ENCODE peak calls at places on chromosomes 16 and 17, in ten cellular contexts. One of them, this sample, is unnamed.

GRCh38 chr17:18033442-18034099 is 5.4 kb downstream of the ATPAF2 start:
- DNase-seq in stomach: peak
- DNase-seq in GM12878: peak
- DNase-seq in esophagus muscularis mucosa: no peak
- DNase-seq in upper lobe of left lung: peak
- DNase-seq in SK-N-SH: peak
- DNase-seq in suprapubic skin: no peak
- DNase-seq in sigmoid colon: no peak
- DNase-seq in H1: no peak
- DNase-seq in HepG2: peak
- DNase-seq in this sample: peak

GRCh38 chr17:82845163-82845807 is 5.5 kb upstream of the ZNF750 start:
- DNase-seq in GM12878: no peak
- DNase-seq in sigmoid colon: peak
- DNase-seq in H1: no peak
- DNase-seq in stomach: no peak
- DNase-seq in SK-N-SH: no peak
- DNase-seq in esophagus muscularis mucosa: no peak
- DNase-seq in suprapubic skin: no peak
- DNase-seq in upper lobe of left lung: peak
- DNase-seq in HepG2: no peak
- DNase-seq in this sample: no peak

GRCh38 chr16:76125871-76126270 is 151.3 kb upstream of the CNTNAP4 start:
- DNase-seq in H1: no peak
- DNase-seq in esophagus muscularis mucosa: no peak
- DNase-seq in stomach: no peak
- DNase-seq in upper lobe of left lung: no peak
- DNase-seq in GM12878: no peak
- DNase-seq in HepG2: no peak
- DNase-seq in sigmoid colon: no peak
- DNase-seq in SK-N-SH: no peak
- DNase-seq in suprapubic skin: no peak
- DNase-seq in this sample: no peak

GRCh38 chr17:81923302-81924260 is 4.0 kb downstream of the MAFG start:
- DNase-seq in esophagus muscularis mucosa: no peak
- DNase-seq in sigmoid colon: peak
- DNase-seq in HepG2: no peak
- DNase-seq in upper lobe of left lung: peak
- DNase-seq in GM12878: no peak
- DNase-seq in suprapubic skin: no peak
- DNase-seq in SK-N-SH: no peak
- DNase-seq in stomach: peak
- DNase-seq in H1: no peak
- DNase-seq in this sample: peak

GRCh38 chr16:84254080-84254479 is 14.3 kb upstream of the KCNG4 start:
- DNase-seq in esophagus muscularis mucosa: no peak
- DNase-seq in SK-N-SH: no peak
- DNase-seq in GM12878: no peak
- DNase-seq in H1: no peak
- DNase-seq in suprapubic skin: no peak
- DNase-seq in HepG2: no peak
- DNase-seq in stomach: no peak
- DNase-seq in upper lobe of left lung: no peak
- DNase-seq in sigmoid colon: no peak
- DNase-seq in this sample: no peak

GRCh38 chr17:67019809-67020208 is 24.5 kb upstream of the CACNG1 start:
- DNase-seq in SK-N-SH: no peak
- DNase-seq in HepG2: no peak
- DNase-seq in sigmoid colon: no peak
- DNase-seq in esophagus muscularis mucosa: no peak
- DNase-seq in stomach: no peak
- DNase-seq in upper lobe of left lung: no peak
- DNase-seq in suprapubic skin: no peak
- DNase-seq in H1: no peak
- DNase-seq in GM12878: no peak
- DNase-seq in this sample: no peak

GRCh38 chr17:835263-835662 is 53.1 kb downstream of the MRM3 start:
- DNase-seq in H1: no peak
- DNase-seq in suprapubic skin: no peak
- DNase-seq in esophagus muscularis mucosa: no peak
- DNase-seq in upper lobe of left lung: no peak
- DNase-seq in stomach: no peak
- DNase-seq in sigmoid colon: peak
- DNase-seq in HepG2: peak
- DNase-seq in SK-N-SH: no peak
- DNase-seq in GM12878: no peak
- DNase-seq in this sample: no peak

GRCh38 chr16:58087209-58087913 is 41.8 kb downstream of the CFAP20 start:
- DNase-seq in stomach: no peak
- DNase-seq in GM12878: no peak
- DNase-seq in H1: no peak
- DNase-seq in upper lobe of left lung: no peak
- DNase-seq in HepG2: no peak
- DNase-seq in suprapubic skin: no peak
- DNase-seq in sigmoid colon: no peak
- DNase-seq in SK-N-SH: no peak
- DNase-seq in esophagus muscularis mucosa: no peak
- DNase-seq in this sample: no peak

GRCh38 chr17:30200086-30200485 is 35.4 kb downstream of the SLC6A4 start:
- DNase-seq in upper lobe of left lung: no peak
- DNase-seq in suprapubic skin: no peak
- DNase-seq in esophagus muscularis mucosa: no peak
- DNase-seq in GM12878: no peak
- DNase-seq in H1: no peak
- DNase-seq in HepG2: no peak
- DNase-seq in stomach: no peak
- DNase-seq in SK-N-SH: peak
- DNase-seq in sigmoid colon: no peak
- DNase-seq in this sample: no peak

GRCh38 chr16:81885976-81886586 is 107.0 kb downstream of the PLCG2 start:
- DNase-seq in GM12878: no peak
- DNase-seq in esophagus muscularis mucosa: no peak
- DNase-seq in HepG2: peak
- DNase-seq in SK-N-SH: peak
- DNase-seq in sigmoid colon: no peak
- DNase-seq in upper lobe of left lung: no peak
- DNase-seq in suprapubic skin: no peak
- DNase-seq in stomach: no peak
- DNase-seq in H1: peak
- DNase-seq in this sample: no peak

GRCh38 chr17:41326173-41327145 is 10.9 kb upstream of the KRTAP17-1 start:
- DNase-seq in HepG2: no peak
- DNase-seq in sigmoid colon: no peak
- DNase-seq in esophagus muscularis mucosa: no peak
- DNase-seq in H1: no peak
- DNase-seq in suprapubic skin: no peak
- DNase-seq in upper lobe of left lung: no peak
- DNase-seq in GM12878: no peak
- DNase-seq in SK-N-SH: no peak
- DNase-seq in stomach: no peak
- DNase-seq in this sample: no peak

GRCh38 chr16:30557397-30557949 is 701 bp downstream of the ZNF764 start:
- DNase-seq in stomach: no peak
- DNase-seq in GM12878: no peak
- DNase-seq in HepG2: no peak
- DNase-seq in sigmoid colon: peak
- DNase-seq in SK-N-SH: peak
- DNase-seq in H1: no peak
- DNase-seq in upper lobe of left lung: no peak
- DNase-seq in esophagus muscularis mucosa: no peak
- DNase-seq in suprapubic skin: no peak
- DNase-seq in this sample: no peak

GRCh38 chr16:12629271-12629670 is 174.4 kb downstream of the CPPED1 start:
- DNase-seq in sigmoid colon: no peak
- DNase-seq in upper lobe of left lung: no peak
- DNase-seq in HepG2: no peak
- DNase-seq in suprapubic skin: no peak
- DNase-seq in stomach: no peak
- DNase-seq in GM12878: no peak
- DNase-seq in SK-N-SH: no peak
- DNase-seq in H1: no peak
- DNase-seq in esophagus muscularis mucosa: no peak
- DNase-seq in this sample: no peak

GRCh38 chr16:27515874-27516353 is 33.8 kb downstream of the GTF3C1 start:
- DNase-seq in SK-N-SH: peak
- DNase-seq in esophagus muscularis mucosa: no peak
- DNase-seq in GM12878: no peak
- DNase-seq in upper lobe of left lung: no peak
- DNase-seq in suprapubic skin: no peak
- DNase-seq in HepG2: peak
- DNase-seq in stomach: peak
- DNase-seq in H1: peak
- DNase-seq in sigmoid colon: no peak
- DNase-seq in this sample: no peak

GRCh38 chr17:15171433-15172047 is 93.6 kb downstream of the PMP22 start:
- DNase-seq in H1: peak
- DNase-seq in esophagus muscularis mucosa: peak
- DNase-seq in suprapubic skin: peak
- DNase-seq in sigmoid colon: peak
- DNase-seq in GM12878: no peak
- DNase-seq in upper lobe of left lung: peak
- DNase-seq in SK-N-SH: peak
- DNase-seq in stomach: peak
- DNase-seq in HepG2: peak
- DNase-seq in this sample: peak

GRCh38 chr17:77657821-77658220 is 300.7 kb upstream of the TNRC6C start:
- DNase-seq in stomach: no peak
- DNase-seq in GM12878: no peak
- DNase-seq in HepG2: no peak
- DNase-seq in SK-N-SH: no peak
- DNase-seq in H1: no peak
- DNase-seq in esophagus muscularis mucosa: no peak
- DNase-seq in upper lobe of left lung: no peak
- DNase-seq in sigmoid colon: no peak
- DNase-seq in suprapubic skin: no peak
- DNase-seq in this sample: no peak

GRCh38 chr16:57106767-57107166 is 14.4 kb downstream of the CPNE2 start:
- DNase-seq in GM12878: no peak
- DNase-seq in sigmoid colon: no peak
- DNase-seq in HepG2: no peak
- DNase-seq in SK-N-SH: peak
- DNase-seq in upper lobe of left lung: peak
- DNase-seq in stomach: no peak
- DNase-seq in suprapubic skin: no peak
- DNase-seq in esophagus muscularis mucosa: no peak
- DNase-seq in H1: no peak
- DNase-seq in this sample: no peak

DNA sequence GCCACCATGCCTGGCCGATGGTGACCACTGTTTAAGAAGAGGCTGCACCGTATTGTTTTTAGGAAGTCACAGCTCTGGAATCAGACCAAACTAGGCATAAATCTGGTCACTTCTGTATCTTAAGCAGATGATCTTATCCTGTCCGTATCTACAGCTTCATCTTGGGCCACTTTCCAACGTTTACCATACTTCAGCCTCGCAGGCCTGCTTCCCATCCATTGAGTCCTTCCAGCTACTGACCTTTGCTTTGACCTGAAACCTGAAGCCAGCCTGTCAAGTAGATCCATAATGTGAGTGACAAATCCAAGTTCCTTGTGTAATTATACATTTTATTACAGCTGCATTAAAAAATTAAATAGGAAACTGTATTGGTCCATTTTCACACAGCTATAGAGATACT is 1033.0 kb downstream of the CDH11 start:
- DNase-seq in upper lobe of left lung: no peak
- DNase-seq in GM12878: no peak
- DNase-seq in esophagus muscularis mucosa: no peak
- DNase-seq in suprapubic skin: no peak
- DNase-seq in stomach: no peak
- DNase-seq in HepG2: no peak
- DNase-seq in sigmoid colon: no peak
- DNase-seq in SK-N-SH: no peak
- DNase-seq in H1: no peak
- DNase-seq in this sample: no peak
- H3K4me3 ChIP-seq in upper lobe of left lung: no peak
- H3K4me3 ChIP-seq in GM12878: no peak
- H3K4me3 ChIP-seq in esophagus muscularis mucosa: no peak
- H3K4me3 ChIP-seq in suprapubic skin: no peak
- H3K4me3 ChIP-seq in stomach: no peak
- H3K4me3 ChIP-seq in HepG2: no peak
- H3K4me3 ChIP-seq in sigmoid colon: no peak
- H3K4me3 ChIP-seq in SK-N-SH: no peak
- H3K4me3 ChIP-seq in H1: no peak
- H3K4me3 ChIP-seq in this sample: no peak

GRCh38 chr17:38881600-38882191 is 11.8 kb downstream of the LASP1 start:
- DNase-seq in HepG2: no peak
- DNase-seq in suprapubic skin: no peak
- DNase-seq in upper lobe of left lung: no peak
- DNase-seq in GM12878: no peak
- DNase-seq in SK-N-SH: peak
- DNase-seq in stomach: peak
- DNase-seq in H1: no peak
- DNase-seq in sigmoid colon: peak
- DNase-seq in esophagus muscularis mucosa: no peak
- DNase-seq in this sample: peak
- TF ChIP-seq POLR2AphosphoS5 in HepG2: no peak
- TF ChIP-seq POLR2AphosphoS5 in suprapubic skin: peak
- TF ChIP-seq POLR2AphosphoS5 in upper lobe of left lung: no peak
- TF ChIP-seq POLR2AphosphoS5 in GM12878: no peak
- TF ChIP-seq POLR2AphosphoS5 in SK-N-SH: no peak
- TF ChIP-seq POLR2AphosphoS5 in stomach: peak
- TF ChIP-seq POLR2AphosphoS5 in H1: no peak
- TF ChIP-seq POLR2AphosphoS5 in sigmoid colon: peak
- TF ChIP-seq POLR2AphosphoS5 in esophagus muscularis mucosa: peak
- TF ChIP-seq POLR2AphosphoS5 in this sample: peak

GRCh38 chr16:10558746-10559641 is 21.4 kb downstream of the EMP2 start:
- DNase-seq in esophagus muscularis mucosa: no peak
- DNase-seq in suprapubic skin: peak
- DNase-seq in upper lobe of left lung: peak
- DNase-seq in sigmoid colon: peak
- DNase-seq in stomach: peak
- DNase-seq in HepG2: no peak
- DNase-seq in GM12878: no peak
- DNase-seq in H1: no peak
- DNase-seq in SK-N-SH: no peak
- DNase-seq in this sample: peak
- TF ChIP-seq EP300 in esophagus muscularis mucosa: no peak
- TF ChIP-seq EP300 in suprapubic skin: no peak
- TF ChIP-seq EP300 in upper lobe of left lung: no peak
- TF ChIP-seq EP300 in sigmoid colon: no peak
- TF ChIP-seq EP300 in stomach: no peak
- TF ChIP-seq EP300 in HepG2: no peak
- TF ChIP-seq EP300 in GM12878: no peak
- TF ChIP-seq EP300 in H1: no peak
- TF ChIP-seq EP300 in SK-N-SH: no peak
- TF ChIP-seq EP300 in this sample: no peak

DNA sequence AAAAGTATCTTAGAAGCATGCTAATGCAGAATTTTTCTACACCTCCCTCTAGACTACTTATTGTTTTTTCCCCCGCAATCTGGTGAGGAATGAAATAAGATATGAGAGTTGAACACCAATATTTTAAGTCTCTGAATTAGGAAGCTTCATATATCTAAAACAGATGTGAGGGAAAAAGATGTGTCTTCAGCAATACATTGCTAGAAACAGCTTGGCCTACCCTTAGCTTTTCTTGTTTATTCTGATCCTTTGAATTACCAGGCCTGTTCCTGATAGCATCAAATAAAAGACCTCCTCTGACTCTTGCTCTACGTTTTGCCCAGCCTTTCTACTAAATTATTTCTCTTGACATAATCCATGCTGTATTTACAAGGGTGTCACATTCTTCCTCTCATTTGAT is 221.8 kb downstream of the CDH11 start:
- DNase-seq in esophagus muscularis mucosa: no peak
- DNase-seq in suprapubic skin: no peak
- DNase-seq in HepG2: no peak
- DNase-seq in stomach: no peak
- DNase-seq in sigmoid colon: no peak
- DNase-seq in upper lobe of left lung: no peak
- DNase-seq in H1: no peak
- DNase-seq in GM12878: no peak
- DNase-seq in SK-N-SH: peak
- DNase-seq in this sample: no peak
- H3K4me3 ChIP-seq in esophagus muscularis mucosa: no peak
- H3K4me3 ChIP-seq in suprapubic skin: no peak
- H3K4me3 ChIP-seq in HepG2: no peak
- H3K4me3 ChIP-seq in stomach: no peak
- H3K4me3 ChIP-seq in sigmoid colon: no peak
- H3K4me3 ChIP-seq in upper lobe of left lung: no peak
- H3K4me3 ChIP-seq in H1: no peak
- H3K4me3 ChIP-seq in GM12878: no peak
- H3K4me3 ChIP-seq in SK-N-SH: no peak
- H3K4me3 ChIP-seq in this sample: no peak

This sample was measured in transverse colon.